ENCODE peak calls at places on chromosomes 1 and 21, in five cellular contexts. O is psoas muscle, R is astrocyte of the spinal cord, Q is A549, D is kidney epithelial cell. W is an unnamed sample.
A peak's percentile ranks its signal among the peaks of the same experiment; 100 is the strongest.

GRCh38 chr1:38833146-38833545 is 26.4 kb downstream of the RRAGC start:
- DNase-seq in O (no peak), R (no peak), Q (no peak), D (no peak), W (no peak)

GRCh38 chr21:31731802-31732537 is at the start of gene SCAF4:
- DNase-seq in O (peak; percentile 92), R (peak; percentile 91), Q (peak; percentile 59), D (peak; percentile 28), W (no peak)

GRCh38 chr21:26842300-26842699 is 2.9 kb downstream of the ADAMTS1 start:
- DNase-seq in O (no peak), R (no peak), Q (no peak), D (no peak), W (no peak)

GRCh38 chr1:37682334-37682987 is 9.9 kb upstream of the CDCA8 start:
- DNase-seq in O (peak; percentile 58), R (peak; percentile 65), Q (peak; percentile 40), D (no peak), W (no peak)

GRCh38 chr1:172960019-172960418 is 90.7 kb downstream of the TNFSF18 start:
- DNase-seq in O (no peak), R (no peak), Q (no peak), D (no peak), W (no peak)

GRCh38 chr1:181083842-181084605 is 4.5 kb upstream of the IER5 start:
- DNase-seq in O (peak; percentile 51), R (no peak), Q (no peak), D (no peak), W (no peak)

GRCh38 chr1:73868824-73869223 is 329.2 kb downstream of the LRRIQ3 start:
- DNase-seq in O (no peak), R (no peak), Q (no peak), D (no peak), W (no peak)

GRCh38 chr1:23732363-23733224 is 10.7 kb upstream of the ELOA start:
- DNase-seq in O (no peak), R (no peak), Q (no peak), D (no peak), W (no peak)

GRCh38 chr1:154551474-154551873 is 7.0 kb downstream of the UBE2Q1 start:
- DNase-seq in O (no peak), R (no peak), Q (no peak), D (no peak), W (no peak)

GRCh38 chr1:53771648-53772047 is 32.7 kb upstream of the GLIS1 start:
- DNase-seq in O (no peak), R (peak; percentile 63), Q (no peak), D (peak; percentile 31), W (peak; percentile 23)

GRCh38 chr1:234875328-234875952 is 253.2 kb downstream of the TOMM20 start:
- DNase-seq in O (no peak), R (no peak), Q (no peak), D (no peak), W (no peak)

GRCh38 chr1:201457508-201457960 is 11.5 kb downstream of the PHLDA3 start:
- DNase-seq in O (no peak), R (no peak), Q (no peak), D (no peak), W (no peak)

GRCh38 chr1:46466477-46467182 is 23.0 kb upstream of the DMBX1 start:
- DNase-seq in O (peak; percentile 40), R (no peak), Q (peak; percentile 18), D (no peak), W (no peak)

DNA sequence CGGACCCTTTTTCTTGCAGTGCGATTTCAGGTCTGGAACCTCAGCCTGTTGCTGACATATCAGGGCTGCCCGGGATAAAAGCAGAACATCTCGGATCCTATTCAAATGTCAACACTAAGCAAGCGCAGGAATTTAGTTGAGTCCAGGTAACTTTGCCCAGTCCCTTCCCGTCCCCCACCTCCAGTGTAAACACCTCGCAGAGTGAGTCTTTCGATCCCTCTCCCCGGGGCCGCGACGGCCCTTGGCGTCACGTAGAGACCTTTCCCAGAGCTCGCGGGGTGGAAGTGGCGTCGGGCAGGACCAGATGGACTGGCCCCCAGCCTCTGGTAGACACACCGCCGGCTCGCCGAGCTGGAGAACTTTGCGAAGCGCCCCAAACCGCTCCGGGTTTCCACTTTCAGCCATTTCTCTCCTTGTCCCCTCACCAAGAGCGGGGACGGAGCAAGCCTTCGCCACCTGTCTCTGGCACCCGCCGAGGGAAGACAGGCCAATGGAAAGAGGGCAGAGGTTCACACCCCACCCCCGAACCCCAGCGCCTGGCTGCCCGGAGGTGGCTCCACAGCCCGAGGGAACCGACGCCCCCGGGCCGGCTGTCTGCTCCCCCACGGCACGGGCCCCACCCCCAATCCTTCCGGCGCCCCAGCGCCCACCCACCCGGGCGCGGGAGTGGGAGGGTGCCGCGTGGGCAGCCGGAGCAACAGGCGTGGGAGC is 570 bp downstream of the KCND3 start:
- DNase-seq in O (peak; percentile 18), R (no peak), Q (no peak), D (no peak), W (no peak)
- H3K4me3 ChIP-seq in O (peak overlapping the region; percentile 79), R (no peak overlapping the region), Q (peak overlapping the region; percentile 55), D (peak overlapping the region; percentile 4), W (peak overlapping the region; percentile 32)

GRCh38 chr1:67818162-67818561 is 15.1 kb downstream of the GNG12 start:
- DNase-seq in O (no peak), R (no peak), Q (no peak), D (no peak), W (no peak)
- TF ChIP-seq CTCF in O (no peak), R (no peak), Q (no peak), D (no peak), W (no peak)

GRCh38 chr1:57403201-57403600 is 20.7 kb downstream of the DAB1 start:
- DNase-seq in O (no peak), R (no peak), Q (no peak), D (no peak), W (no peak)

GRCh38 chr1:57404914-57405313 is 18.9 kb downstream of the DAB1 start:
- DNase-seq in O (no peak), R (no peak), Q (no peak), D (no peak), W (peak; percentile 5)

GRCh38 chr1:57401671-57402070 is 22.2 kb downstream of the DAB1 start:
- DNase-seq in O (no peak), R (no peak), Q (no peak), D (no peak), W (no peak)

GRCh38 chr1:57400041-57400440 is 23.8 kb downstream of the DAB1 start:
- DNase-seq in O (no peak), R (no peak), Q (no peak), D (no peak), W (no peak)
- H3K4me3 ChIP-seq in O (no peak overlapping the region), R (no peak overlapping the region), Q (no peak overlapping the region), D (no peak overlapping the region), W (no peak overlapping the region)

DNA sequence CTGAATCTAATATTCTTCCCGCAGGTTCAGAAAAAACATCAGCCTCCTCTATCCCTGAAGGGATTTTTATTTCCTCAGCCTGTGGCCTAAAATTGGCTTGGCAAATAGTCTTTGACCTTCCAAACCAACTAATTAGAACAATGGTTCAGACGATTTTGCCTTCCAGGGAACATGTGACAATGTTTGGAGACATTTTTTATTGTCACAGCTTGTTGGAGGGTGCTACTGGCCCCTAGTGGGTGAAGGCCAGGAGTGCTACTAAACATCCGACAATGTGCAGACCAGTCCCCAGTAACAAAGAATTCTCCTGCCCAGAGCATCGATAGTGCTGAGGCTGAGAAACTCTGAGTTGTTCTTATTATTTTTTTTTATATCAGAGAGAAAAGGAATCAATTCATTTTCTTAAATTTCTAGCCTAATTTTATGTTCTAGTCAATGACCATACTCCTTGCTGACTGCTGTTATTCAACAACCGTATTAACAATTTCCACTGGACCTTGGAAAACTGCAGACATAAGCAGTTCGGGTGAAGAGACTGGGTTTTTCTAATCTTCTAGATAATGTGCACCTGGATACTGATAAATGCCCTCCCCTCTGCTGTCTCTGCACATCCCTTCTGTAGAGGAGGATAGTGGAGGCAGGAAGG is 280.7 kb downstream of the LMX1A start:
- DNase-seq in O (no peak), R (peak; percentile 1), Q (peak; percentile 24), D (no peak), W (no peak)
- TF ChIP-seq CTCF in O (peak; percentile 37), R (peak; percentile 74), Q (peak; percentile 52), D (peak; percentile 74), W (peak; percentile 61)

DNA sequence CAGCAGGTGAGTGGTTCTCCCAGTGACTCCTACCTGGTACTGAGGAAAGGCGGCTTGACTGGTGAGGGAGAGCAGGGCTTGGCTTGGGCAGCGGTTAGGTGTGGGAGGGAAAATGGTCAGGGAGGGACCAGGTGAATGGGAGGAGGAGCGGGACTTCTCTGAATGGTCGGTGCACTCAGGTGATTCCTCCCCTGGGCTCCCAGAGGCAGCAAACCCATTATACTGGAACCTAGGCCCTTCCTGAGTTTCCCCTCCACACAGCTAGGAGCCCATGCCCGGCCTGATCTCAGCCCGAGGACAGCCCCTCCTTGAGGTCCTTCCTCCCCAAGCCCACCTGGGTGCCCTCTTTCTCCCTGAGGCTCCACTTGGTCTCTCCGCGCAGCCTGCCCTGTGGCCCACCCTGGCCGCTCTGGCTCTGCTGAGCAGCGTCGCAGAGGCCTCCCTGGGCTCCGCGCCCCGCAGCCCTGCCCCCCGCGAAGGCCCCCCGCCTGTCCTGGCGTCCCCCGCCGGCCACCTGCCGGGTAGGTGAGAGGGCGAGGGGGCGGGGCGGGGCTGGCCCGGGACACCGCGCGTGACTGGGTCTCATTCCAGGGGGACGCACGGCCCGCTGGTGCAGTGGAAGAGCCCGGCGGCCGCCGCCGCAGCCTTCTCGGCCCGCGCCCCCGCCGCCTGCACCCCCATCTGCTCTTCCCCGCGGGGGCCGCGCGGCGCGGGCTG is 2.3 kb downstream of the ARTN start:
- DNase-seq in O (no peak), R (no peak), Q (no peak), D (no peak), W (no peak)
- H3K4me3 ChIP-seq in O (peak overlapping the region; percentile 64), R (no peak overlapping the region), Q (no peak overlapping the region), D (peak overlapping the region; percentile 27), W (peak overlapping the region; percentile 27)

GRCh38 chr1:34275150-34275549 is 98.4 kb downstream of the C1orf94 start:
- DNase-seq in O (no peak), R (no peak), Q (no peak), D (no peak), W (no peak)
- TF ChIP-seq CTCF in O (no peak), R (no peak), Q (no peak), D (no peak), W (no peak)

GRCh38 chr1:204108312-204109141 is 35.6 kb downstream of the SOX13 start:
- DNase-seq in O (no peak), R (no peak), Q (no peak), D (no peak), W (no peak)
- H3K4me3 ChIP-seq in O (no peak overlapping the region), R (no peak overlapping the region), Q (no peak overlapping the region), D (no peak overlapping the region), W (no peak overlapping the region)

GRCh38 chr1:94738371-94738770 is 81.8 kb upstream of the SLC44A3 start:
- DNase-seq in O (no peak), R (no peak), Q (no peak), D (no peak), W (no peak)
- TF ChIP-seq CTCF in O (no peak), R (no peak), Q (no peak), D (no peak), W (no peak)

GRCh38 chr1:211324992-211325775 is 1.4 kb upstream of the TRAF5 start:
- DNase-seq in O (no peak), R (no peak), Q (no peak), D (no peak), W (no peak)
- H3K4me3 ChIP-seq in O (no peak overlapping the region), R (no peak overlapping the region), Q (no peak overlapping the region), D (no peak overlapping the region), W (no peak overlapping the region)

W was measured in AG04449.